ENCODE peak calls at places on chromosome 14, in four cellular contexts. L is GM12865; X is SK-N-DZ; V is CD4-positive, alpha-beta T cell. O is an unnamed sample.

GRCh38 chr14:78967111-78967809 is 797.1 kb downstream of the NRXN3 start:
- DNase-seq in V (no peak), X (no peak), L (no peak), O (no peak)

GRCh38 chr14:74257078-74257987 is 18.1 kb downstream of the VSX2 start:
- DNase-seq in L (peak), X (peak), V (peak), O (peak)

GRCh38 chr14:81302613-81303012 is 81.9 kb upstream of the GTF2A1 start:
- DNase-seq in L (no peak), X (no peak), V (no peak), O (peak)

GRCh38 chr14:54637829-54638446 is 71.0 kb downstream of the SAMD4A start:
- DNase-seq in V (no peak), X (no peak), L (no peak), O (peak)

GRCh38 chr14:52079239-52079956 is 10.5 kb upstream of the NID2 start:
- DNase-seq in L (no peak), V (no peak), X (no peak), O (no peak)

GRCh38 chr14:37124617-37125016 is 47.8 kb downstream of the SLC25A21 start:
- DNase-seq in V (no peak), X (no peak), L (peak), O (peak)

GRCh38 chr14:21965042-21965441 is 291.4 kb upstream of the OR4E1 start:
- DNase-seq in V (peak), X (no peak), L (no peak), O (peak)

GRCh38 chr14:20456971-20457370 is 1.9 kb downstream of the APEX1 start:
- DNase-seq in L (no peak), X (no peak), V (no peak), O (no peak)

GRCh38 chr14:52076334-52076733 is 7.5 kb upstream of the NID2 start:
- DNase-seq in V (no peak), X (no peak), L (no peak), O (no peak)

GRCh38 chr14:76953196-76953945 is 75.1 kb downstream of the IRF2BPL start:
- DNase-seq in V (peak), L (peak), X (no peak), O (no peak)

GRCh38 chr14:102588821-102589220 is 3.6 kb upstream of the RCOR1 start:
- DNase-seq in L (no peak), V (no peak), X (no peak), O (no peak)